ENCODE peak calls at places on chromosomes 4 and X, in seven cellular contexts. D is lower lobe of right lung, P is OCI-LY7, L is nephron progenitor cell, B is glutamatergic neuron, S is spleen, U is neural progenitor cell. C is an unnamed sample.

GRCh38 chr4:16836324-16836723 is 62.1 kb downstream of the LDB2 start:
- DNase-seq in D (no peak), P (no peak), L (no peak), B (no peak), S (no peak), U (no peak), C (no peak)

GRCh38 chr4:18689308-18689915 is 667.9 kb upstream of the LCORL start:
- DNase-seq in D (no peak), P (peak; percentile 71), L (peak; percentile 72), B (peak; percentile 46), S (no peak), U (peak; percentile 61), C (peak; percentile 62)

GRCh38 chr4:184807797-184808718 is 17.7 kb downstream of the ACSL1 start:
- DNase-seq in D (no peak), P (no peak), L (no peak), B (no peak), S (no peak), U (peak; percentile 95), C (no peak)

GRCh38 chrX:81120936-81121351 is 80.8 kb downstream of the HMGN5 start:
- DNase-seq in D (peak; percentile 43), P (peak; percentile 77), L (peak; percentile 47), B (peak; percentile 40), S (no peak), U (peak; percentile 78), C (peak; percentile 51)

GRCh38 chrX:131734621-131735020 is 190.7 kb downstream of the OR13H1 start:
- DNase-seq in D (no peak), P (no peak), L (no peak), B (no peak), S (no peak), U (no peak), C (no peak)

GRCh38 chr4:22412013-22412412 is 103.9 kb downstream of the ADGRA3 start:
- DNase-seq in D (no peak), P (no peak), L (no peak), B (no peak), S (no peak), U (no peak), C (no peak)

GRCh38 chr4:146308951-146309350 is 94.6 kb downstream of the REELD1 start:
- DNase-seq in D (no peak), P (no peak), L (no peak), B (no peak), S (no peak), U (no peak), C (no peak)

GRCh38 chr4:89410687-89411086 is 103.1 kb upstream of the GPRIN3 start:
- DNase-seq in D (no peak), P (no peak), L (no peak), B (no peak), S (no peak), U (peak; percentile 25), C (no peak)

GRCh38 chrX:8724176-8724757 is 7.7 kb downstream of the ANOS1 start:
- DNase-seq in D (no peak), P (no peak), L (no peak), B (peak; percentile 22), S (no peak), U (peak; percentile 56), C (no peak)

GRCh38 chrX:103063918-103064434 is at the start of gene BEX1:
- DNase-seq in D (peak; percentile 46), P (no peak), L (peak; percentile 64), B (peak; percentile 81), S (peak; percentile 78), U (peak; percentile 73), C (peak; percentile 35)

GRCh38 chrX:24292358-24292757 is 21.5 kb downstream of the SUPT20HL2 start:
- DNase-seq in D (no peak), P (no peak), L (no peak), B (no peak), S (no peak), U (no peak), C (no peak)

DNA sequence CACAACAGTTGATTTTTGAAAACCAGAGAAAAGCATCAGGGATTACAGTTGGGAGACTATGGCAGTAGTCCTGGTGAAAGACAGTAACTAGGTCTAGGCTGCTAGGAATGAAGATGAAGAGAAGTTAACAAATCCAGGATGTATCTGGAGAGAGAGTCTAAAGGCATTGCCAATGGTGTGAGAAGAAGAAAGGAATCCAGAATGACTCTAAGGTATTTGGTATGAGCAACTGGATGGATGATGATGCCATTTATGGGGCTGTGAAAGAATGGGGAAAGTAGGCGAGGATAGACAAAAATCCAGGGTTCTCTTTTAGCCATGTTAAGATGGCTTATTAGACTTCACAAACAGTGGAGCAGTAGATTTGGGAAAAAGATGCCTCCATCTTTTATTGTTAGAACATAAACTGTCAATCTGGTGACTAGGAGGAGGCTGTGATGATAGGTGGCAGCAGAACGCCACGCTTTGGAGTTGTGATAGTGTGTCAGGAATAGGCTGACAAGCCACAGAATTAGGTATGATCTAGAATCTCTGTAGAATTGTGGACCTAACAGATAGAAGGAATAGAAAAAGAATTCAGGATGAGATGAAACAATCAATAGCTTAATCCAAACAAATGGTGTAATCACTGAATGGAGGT is 27.3 kb upstream of the JADE1 start:
- DNase-seq in D (no peak), P (peak; percentile 43), L (no peak), B (no peak), S (peak; percentile 80), U (peak; percentile 24), C (peak; percentile 60)
- TF ChIP-seq CTCF in D (peak; percentile 35), P (peak; percentile 73), L (no peak), B (no peak), S (peak; percentile 12), U (peak; percentile 32), C (peak; percentile 35)

GRCh38 chr4:120977435-120977997 is 55.0 kb upstream of the PRDM5 start:
- DNase-seq in D (no peak), P (peak; percentile 70), L (no peak), B (no peak), S (no peak), U (peak; percentile 31), C (peak; percentile 26)
- TF ChIP-seq CTCF in D (peak; percentile 57), P (peak; percentile 79), L (peak; percentile 32), B (peak; percentile 40), S (no peak), U (peak; percentile 46), C (peak; percentile 59)

GRCh38 chr4:34261799-34262314 is 1982.5 kb downstream of the ARAP2 start:
- DNase-seq in D (no peak), P (no peak), L (no peak), B (no peak), S (no peak), U (peak; percentile 18), C (no peak)
- TF ChIP-seq CTCF in D (no peak), P (no peak), L (no peak), B (no peak), S (no peak), U (no peak), C (no peak)

DNA sequence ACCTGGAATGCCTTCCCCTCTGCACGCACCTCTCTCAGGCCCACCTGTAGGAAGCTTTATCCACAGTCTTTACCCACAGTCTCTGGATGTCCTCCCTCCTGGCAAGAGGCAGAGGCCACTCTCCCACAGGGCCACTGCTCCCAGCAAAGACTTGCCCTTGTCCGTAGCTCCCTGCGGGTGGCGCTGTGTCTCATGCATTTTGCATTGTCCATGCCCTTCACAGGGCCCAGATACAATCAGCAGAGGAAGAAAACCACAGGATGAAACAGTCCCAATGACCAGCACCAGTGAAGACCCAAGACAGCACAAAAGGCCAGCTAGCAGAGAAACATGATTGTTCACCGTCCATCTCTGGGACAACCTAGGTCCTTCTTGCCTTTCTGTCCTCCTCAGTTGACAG is 2.1 kb upstream of the NSG1 start:
- DNase-seq in D (no peak), P (peak; percentile 49), L (peak; percentile 35), B (peak; percentile 78), S (no peak), U (peak; percentile 83), C (peak; percentile 55)
- TF ChIP-seq CTCF in D (no peak), P (peak; percentile 81), L (peak; percentile 18), B (peak; percentile 48), S (no peak), U (peak; percentile 69), C (peak; percentile 52)

GRCh38 chr4:105767579-105767978 is 59.0 kb downstream of the GSTCD start:
- DNase-seq in D (no peak), P (no peak), L (no peak), B (no peak), S (no peak), U (no peak), C (no peak)

GRCh38 chr4:105765690-105766407 is 57.3 kb downstream of the GSTCD start:
- DNase-seq in D (no peak), P (no peak), L (no peak), B (no peak), S (no peak), U (no peak), C (no peak)
- TF ChIP-seq CTCF in D (no peak), P (no peak), L (no peak), B (no peak), S (no peak), U (no peak), C (no peak)